ENCODE peak calls at places on chromosome 6, in six cellular contexts. D, V, R, B, A and I are unnamed samples.

GRCh38 chr6:133671376-133671775 is 217.5 kb upstream of the TCF21 start:
- DNase-seq in D (no peak), B (no peak), V (no peak), A (no peak), R (no peak), I (no peak)

GRCh38 chr6:6588924-6589696 is 590 bp downstream of the LY86 start:
- DNase-seq in B (no peak), A (peak; percentile 32), R (no peak), D (no peak), V (no peak), I (no peak)

GRCh38 chr6:125287718-125288117 is 14.0 kb downstream of the HDDC2 start:
- DNase-seq in R (no peak), V (no peak), A (no peak), D (no peak), B (no peak), I (no peak)

GRCh38 chr6:123598011-123598410 is 38.7 kb downstream of the TRDN start:
- DNase-seq in A (no peak), B (no peak), D (no peak), R (no peak), V (no peak), I (no peak)

GRCh38 chr6:90256698-90257485 is 39.8 kb downstream of the BACH2 start:
- DNase-seq in V (peak; percentile 82), A (no peak), D (no peak), R (peak; percentile 60), B (no peak), I (no peak)

GRCh38 chr6:33065312-33065711 is 8.1 kb downstream of the HLA-DPA1 start:
- DNase-seq in R (no peak), D (no peak), B (no peak), V (no peak), A (no peak), I (no peak)

GRCh38 chr6:111918825-111919224 is 45.6 kb upstream of the FYN start:
- DNase-seq in D (no peak), B (no peak), V (peak; percentile 53), R (peak; percentile 57), A (peak; percentile 82), I (no peak)

GRCh38 chr6:32868257-32868788 is 14.3 kb downstream of the PSMB9 start:
- DNase-seq in D (peak; percentile 67), V (peak; percentile 56), B (peak; percentile 72), A (peak; percentile 62), R (peak; percentile 83), I (no peak)

GRCh38 chr6:49849121-49849907 is 17.0 kb downstream of the CRISP1 start:
- DNase-seq in B (no peak), A (peak; percentile 20), R (peak; percentile 66), D (peak; percentile 5), V (peak; percentile 51), I (no peak)

GRCh38 chr6:127464161-127464880 is 5.1 kb upstream of the KIAA0408 start:
- DNase-seq in D (no peak), A (no peak), R (peak; percentile 76), B (no peak), V (peak; percentile 84), I (no peak)

GRCh38 chr6:56370591-56371198 is 123.3 kb upstream of the COL21A1 start:
- DNase-seq in D (no peak), B (no peak), V (peak; percentile 89), A (peak; percentile 86), R (peak; percentile 99), I (no peak)

GRCh38 chr6:150788135-150788534 is 77.4 kb upstream of the MTHFD1L start:
- DNase-seq in A (peak; percentile 65), R (no peak), B (no peak), D (no peak), V (no peak), I (no peak)

GRCh38 chr6:11598687-11599086 is 61.1 kb downstream of the TMEM170B start:
- DNase-seq in V (no peak), D (peak; percentile 66), R (no peak), B (no peak), A (peak; percentile 92), I (no peak)